ENCODE peak calls at places on chromosomes 7 and 10, in four cellular contexts. N, S, P and J are unnamed samples.

GRCh38 chr7:134780166-134780853 is 876 bp downstream of the CALD1 start:
- DNase-seq in N (no peak), P (no peak), S (no peak), J (no peak)

GRCh38 chr10:32190890-32191491 is 134.8 kb upstream of the KIF5B start:
- DNase-seq in S (no peak), P (no peak), N (peak), J (no peak)

GRCh38 chr10:24951201-24952145 is 933 bp downstream of the PRTFDC1 start:
- DNase-seq in N (no peak), S (no peak), P (no peak), J (no peak)

GRCh38 chr7:96120856-96121255 is 201.0 kb downstream of the SLC25A13 start:
- DNase-seq in P (no peak), N (no peak), S (no peak), J (no peak)

GRCh38 chr10:70357447-70358035 is 24.9 kb downstream of the LRRC20 start:
- DNase-seq in N (peak), S (no peak), P (no peak), J (no peak)

GRCh38 chr7:41709621-41710020 is 6.7 kb upstream of the INHBA start:
- DNase-seq in P (no peak), N (no peak), S (peak), J (no peak)

GRCh38 chr7:147400221-147400689 is 1190.3 kb upstream of the C7orf33 start:
- DNase-seq in N (no peak), P (no peak), S (peak), J (no peak)

GRCh38 chr10:43250925-43251663 is 15.8 kb downstream of the RASGEF1A start:
- DNase-seq in S (no peak), P (peak), N (no peak), J (no peak)

GRCh38 chr10:27820637-27821036 is 75.0 kb upstream of the MKX start:
- DNase-seq in P (no peak), N (no peak), S (no peak), J (no peak)

GRCh38 chr7:96004598-96004997 is 232.2 kb downstream of the DYNC1I1 start:
- DNase-seq in N (peak), P (no peak), S (peak), J (peak)

GRCh38 chr10:14371616-14372015 is 40.9 kb upstream of the FRMD4A start:
- DNase-seq in P (no peak), N (no peak), S (no peak), J (no peak)

GRCh38 chr7:128405345-128406146 is 4.2 kb downstream of the IMPDH1 start:
- DNase-seq in P (peak), N (no peak), S (no peak), J (no peak)

GRCh38 chr7:100400656-100401055 is 27.4 kb downstream of the PILRA start:
- DNase-seq in S (no peak), P (no peak), N (no peak), J (no peak)

GRCh38 chr7:85682819-85683218 is 496.0 kb upstream of the SEMA3D start:
- DNase-seq in S (no peak), N (no peak), P (no peak), J (no peak)

GRCh38 chr10:79335094-79335469 is 12.2 kb upstream of the PPIF start:
- DNase-seq in S (no peak), N (no peak), P (no peak), J (no peak)

GRCh38 chr10:88582411-88582805 is 710 bp downstream of the RNLS start:
- DNase-seq in N (peak), S (no peak), P (no peak), J (no peak)

GRCh38 chr10:87635498-87636312 is 24.0 kb upstream of the PAPSS2 start:
- DNase-seq in P (no peak), N (peak), S (peak), J (no peak)

GRCh38 chr7:1059200-1060091 is 15.1 kb downstream of the GPR146 start:
- DNase-seq in N (no peak), S (no peak), P (no peak), J (no peak)

GRCh38 chr10:47206449-47207279 is 93.3 kb upstream of the GDF10 start:
- DNase-seq in P (no peak), S (no peak), N (peak), J (no peak)

GRCh38 chr7:35624299-35625186 is 70.4 kb downstream of the HERPUD2 start:
- DNase-seq in S (no peak), P (peak), N (peak), J (no peak)

GRCh38 chr7:89607797-89608196 is 546.5 kb upstream of the STEAP1 start:
- DNase-seq in P (no peak), S (no peak), N (no peak), J (no peak)

GRCh38 chr7:116231543-116232401 is 21.4 kb downstream of the TES start:
- DNase-seq in S (no peak), P (no peak), N (no peak), J (no peak)

GRCh38 chr10:117553171-117553814 is 10.7 kb downstream of the EMX2 start:
- DNase-seq in S (no peak), N (no peak), P (no peak), J (no peak)

GRCh38 chr7:38374507-38374906 is 101.1 kb upstream of the TARP start:
- DNase-seq in S (no peak), P (no peak), N (peak), J (no peak)